ENCODE peak calls at places on chromosome 3, in eight cellular contexts. C is neuronal stem cell; N is mucosa of descending colon; A is tibial artery; V is heart left ventricle; Q is naive thymus-derived CD4-positive, alpha-beta T cell; E is thoracic aorta; J is MG63. R is an unnamed sample. For H3K9me3, the result is how much of the 10 kb centered on the place peaks cover.

GRCh38 chr3:58323795-58324674 is 8.7 kb upstream of the PXK start:
- DNase-seq in C (no peak), N (no peak), A (no peak), V (no peak), Q (no peak), E (no peak), J (no peak), R (no peak)

GRCh38 chr3:46681387-46681786 is 12.1 kb downstream of the ALS2CL start:
- DNase-seq in C (no peak), N (no peak), A (no peak), V (no peak), Q (no peak), E (no peak), J (no peak), R (no peak)

GRCh38 chr3:110697961-110698360 is 373.7 kb upstream of the NECTIN3 start:
- DNase-seq in C (no peak), N (no peak), A (no peak), V (no peak), Q (no peak), E (no peak), J (no peak), R (no peak)

GRCh38 chr3:155805802-155806618 is at the start of gene C3orf33:
- DNase-seq in C (peak), N (peak), A (peak), V (peak), Q (peak), E (peak), J (peak), R (no peak)

GRCh38 chr3:73832426-73832825 is 207.7 kb upstream of the PDZRN3 start:
- DNase-seq in C (no peak), N (no peak), A (no peak), V (no peak), Q (no peak), E (no peak), J (no peak), R (no peak)

GRCh38 chr3:71189480-71189879 is 394.0 kb downstream of the FOXP1 start:
- DNase-seq in C (no peak), N (no peak), A (no peak), V (no peak), Q (no peak), E (no peak), J (no peak), R (no peak)

GRCh38 chr3:56976666-56977560 is 83.6 kb upstream of the SPATA12 start:
- DNase-seq in C (no peak), N (no peak), A (no peak), V (no peak), Q (no peak), E (no peak), J (peak), R (no peak)

GRCh38 chr3:143847787-143848631 is at the start of gene SLC9A9:
- DNase-seq in C (no peak), N (no peak), A (peak), V (peak), Q (peak), E (no peak), J (no peak), R (no peak)

GRCh38 chr3:38119802-38120689 is 16.9 kb downstream of the ACAA1 start:
- DNase-seq in C (no peak), N (peak), A (peak), V (no peak), Q (no peak), E (no peak), J (no peak), R (no peak)

GRCh38 chr3:186121968-186122367 is 13.1 kb upstream of the ETV5 start:
- DNase-seq in C (no peak), N (no peak), A (no peak), V (no peak), Q (no peak), E (no peak), J (no peak), R (no peak)

GRCh38 chr3:30988774-30989173 is 94.3 kb upstream of the GADL1 start:
- DNase-seq in C (no peak), N (no peak), A (no peak), V (no peak), Q (no peak), E (no peak), J (no peak), R (no peak)

GRCh38 chr3:171753665-171754408 is 56.4 kb downstream of the PLD1 start:
- DNase-seq in C (no peak), N (no peak), A (no peak), V (no peak), Q (no peak), E (no peak), J (no peak), R (no peak)

GRCh38 chr3:73580343-73580742 is 44.4 kb downstream of the PDZRN3 start:
- DNase-seq in C (no peak), N (no peak), A (no peak), V (no peak), Q (no peak), E (no peak), J (peak), R (no peak)

GRCh38 chr3:173284301-173284700 is 113.2 kb upstream of the NLGN1 start:
- DNase-seq in C (no peak), N (no peak), A (no peak), V (no peak), Q (no peak), E (no peak), J (no peak), R (no peak)
- H3K9me3 ChIP-seq in C (under half), N (under half), A (under half), V (under half), Q (under half), E (under half), J (under half), R (under half)

DNA sequence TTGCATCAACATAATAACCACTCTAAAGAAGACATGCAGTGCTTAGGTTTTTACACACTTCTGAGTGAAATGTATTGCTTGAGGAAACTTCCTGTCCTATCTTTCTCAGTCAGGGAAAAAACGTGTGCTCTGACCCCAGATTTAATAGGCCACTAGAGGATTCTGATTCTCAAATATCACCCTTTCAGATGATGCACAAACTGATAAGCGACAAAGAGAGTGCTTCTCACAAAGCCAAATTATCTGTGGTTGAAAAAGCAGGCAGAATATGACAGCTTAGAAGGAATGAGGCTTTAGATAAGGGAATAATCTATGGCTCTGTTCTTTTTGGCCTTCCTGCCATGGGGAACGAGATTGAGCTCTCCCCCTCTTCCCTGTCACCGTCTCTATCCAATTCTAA is 583.4 kb upstream of the SGO1 start:
- DNase-seq in C (no peak), N (no peak), A (no peak), V (no peak), Q (no peak), E (no peak), J (no peak), R (no peak)
- H3K9me3 ChIP-seq in C (under half), N (under half), A (under half), V (under half), Q (under half), E (under half), J (under half), R (under half)

DNA sequence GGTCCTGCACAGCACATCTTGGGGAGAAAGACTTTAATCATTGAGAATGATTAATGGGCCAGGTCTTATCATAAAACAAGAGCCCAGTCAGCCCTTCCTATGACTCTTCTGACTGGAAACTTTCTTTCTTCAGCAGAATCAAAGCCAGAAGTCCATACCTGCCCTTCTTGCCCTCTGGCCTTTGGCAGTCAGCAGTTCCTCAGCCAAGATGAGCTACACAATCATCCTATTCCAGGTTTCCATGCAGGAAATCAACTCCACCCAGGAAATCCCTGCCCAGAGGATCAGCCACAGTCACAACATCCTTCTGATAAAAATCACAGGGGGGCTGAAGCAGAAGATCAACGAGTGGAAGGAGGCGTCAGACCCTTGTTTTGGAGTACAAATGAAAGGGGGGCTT is 26.9 kb downstream of the ZNF589 start:
- DNase-seq in C (no peak), N (no peak), A (no peak), V (no peak), Q (no peak), E (no peak), J (no peak), R (no peak)
- H3K9me3 ChIP-seq in C (under half), N (under half), A (under half), V (under half), Q (under half), E (under half), J (under half), R (under half)

GRCh38 chr3:128931046-128931445 is 51.6 kb downstream of the ACAD9 start:
- DNase-seq in C (no peak), N (no peak), A (no peak), V (no peak), Q (no peak), E (no peak), J (no peak), R (peak)

GRCh38 chr3:128933922-128934253 is 54.5 kb downstream of the ACAD9 start:
- DNase-seq in C (no peak), N (no peak), A (no peak), V (no peak), Q (no peak), E (no peak), J (no peak), R (no peak)

GRCh38 chr3:128933213-128933921 is 53.9 kb downstream of the ACAD9 start:
- DNase-seq in C (no peak), N (no peak), A (no peak), V (no peak), Q (no peak), E (no peak), J (no peak), R (peak)

GRCh38 chr3:128932516-128933212 is 53.2 kb downstream of the ACAD9 start:
- DNase-seq in C (no peak), N (no peak), A (no peak), V (no peak), Q (no peak), E (no peak), J (no peak), R (peak)

DNA sequence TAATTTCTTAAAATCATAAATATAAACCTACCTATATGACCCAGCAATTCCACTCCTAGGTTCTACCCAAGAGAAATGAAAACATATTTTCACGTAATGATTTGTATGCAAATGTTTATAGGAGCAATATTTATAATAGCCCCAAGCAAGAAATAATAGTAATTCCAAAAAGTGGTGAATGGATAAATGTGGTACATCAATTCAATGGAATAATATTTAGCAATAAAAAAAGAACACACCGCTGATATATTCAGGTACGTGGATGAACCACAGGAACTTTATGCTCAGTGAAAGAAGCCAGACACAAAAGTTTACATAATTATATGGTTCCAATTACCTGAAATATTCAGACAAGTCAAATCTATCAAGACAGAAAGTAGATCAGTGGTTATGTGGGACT is 49.9 kb downstream of the ACAD9 start:
- DNase-seq in C (no peak), N (no peak), A (no peak), V (no peak), Q (no peak), E (no peak), J (no peak), R (no peak)
- H3K9me3 ChIP-seq in C (under half), N (under half), A (under half), V (under half), Q (under half), E (under half), J (under half), R (under half)

GRCh38 chr3:103137830-103138229 is 703.0 kb downstream of the ZPLD1 start:
- DNase-seq in C (no peak), N (no peak), A (no peak), V (no peak), Q (no peak), E (no peak), J (no peak), R (no peak)
- H3K9me3 ChIP-seq in C (under half), N (under half), A (under half), V (under half), Q (under half), E (under half), J (under half), R (under half)

GRCh38 chr3:120284702-120285507 is at the start of gene GPR156:
- DNase-seq in C (no peak), N (no peak), A (no peak), V (no peak), Q (no peak), E (no peak), J (peak), R (no peak)

GRCh38 chr3:120280566-120280965 is 4.5 kb downstream of the GPR156 start:
- DNase-seq in C (no peak), N (no peak), A (no peak), V (no peak), Q (no peak), E (no peak), J (no peak), R (no peak)

GRCh38 chr3:120280026-120280425 is 5.0 kb downstream of the GPR156 start:
- DNase-seq in C (no peak), N (no peak), A (no peak), V (no peak), Q (no peak), E (no peak), J (no peak), R (no peak)

GRCh38 chr3:120289636-120290035 is 4.6 kb upstream of the GPR156 start:
- DNase-seq in C (no peak), N (no peak), A (no peak), V (no peak), Q (no peak), E (no peak), J (no peak), R (no peak)

GRCh38 chr3:120285508-120285841 is 453 bp upstream of the GPR156 start:
- DNase-seq in C (no peak), N (no peak), A (no peak), V (no peak), Q (no peak), E (no peak), J (no peak), R (no peak)
- H3K9me3 ChIP-seq in C (under half), N (under half), A (under half), V (under half), Q (under half), E (under half), J (under half), R (under half)

GRCh38 chr3:75737831-75738493 is 47.4 kb downstream of the ZNF717 start:
- DNase-seq in C (peak), N (no peak), A (no peak), V (no peak), Q (no peak), E (no peak), J (no peak), R (no peak)
- H3K9me3 ChIP-seq in C (under half), N (half or more), A (half or more), V (half or more), Q (under half), E (half or more), J (under half), R (under half)